ENCODE peak calls at places on chromosomes 16 and 17, in eight cellular contexts. L, I, B, H, N, G, F and Z are unnamed samples.

GRCh38 chr17:7296189-7296861 is 1.9 kb upstream of the YBX2 start:
- DNase-seq in I (peak), H (peak), N (peak), L (peak), F (peak), G (peak), B (no peak), Z (no peak)

GRCh38 chr16:69112285-69113129 is 7.1 kb downstream of the HAS3 start:
- DNase-seq in L (peak), H (peak), I (no peak), N (no peak), G (peak), F (no peak), B (peak), Z (no peak)

GRCh38 chr16:72434159-72434558 is 262.2 kb upstream of the PMFBP1 start:
- DNase-seq in H (no peak), B (no peak), F (no peak), G (no peak), L (peak), N (no peak), I (no peak), Z (no peak)

GRCh38 chr16:25841776-25842175 is 150.0 kb downstream of the HS3ST4 start:
- DNase-seq in B (no peak), N (no peak), F (no peak), G (no peak), I (no peak), L (no peak), H (no peak), Z (no peak)

GRCh38 chr17:34081269-34081668 is 173.8 kb upstream of the CCL2 start:
- DNase-seq in G (no peak), L (peak), I (no peak), F (no peak), H (no peak), N (no peak), B (no peak), Z (no peak)

GRCh38 chr17:68182940-68183551 is 64.8 kb upstream of the AMZ2 start:
- DNase-seq in B (no peak), L (no peak), N (no peak), F (peak), I (no peak), H (no peak), G (peak), Z (no peak)

GRCh38 chr16:85652431-85653221 is 36.1 kb downstream of the GINS2 start:
- DNase-seq in B (no peak), N (no peak), I (no peak), G (no peak), L (peak), H (peak), F (no peak), Z (no peak)

GRCh38 chr16:69186642-69187386 is at the start of gene SNTB2:
- DNase-seq in F (peak), H (peak), N (peak), L (peak), I (peak), G (peak), B (peak), Z (no peak)

GRCh38 chr16:30077656-30078055 is 1.9 kb downstream of the PPP4C start:
- DNase-seq in N (no peak), I (no peak), L (no peak), B (no peak), H (no peak), G (no peak), F (no peak), Z (no peak)

GRCh38 chr17:35162755-35163154 is 15.1 kb downstream of the UNC45B start:
- DNase-seq in L (no peak), H (no peak), N (no peak), F (no peak), B (no peak), G (no peak), I (no peak), Z (no peak)